ENCODE peak calls at places on chromosome 18, in ten cellular contexts. V, X, L, D, F, P, I, U, W and R are unnamed samples.

GRCh38 chr18:37175727-37176126 is 346.8 kb downstream of the KIAA1328 start:
- DNase-seq in V (no peak), X (no peak), L (no peak), D (no peak), F (no peak), P (no peak), I (no peak), U (no peak), W (no peak), R (no peak)

GRCh38 chr18:10164241-10165160 is 250.7 kb downstream of the VAPA start:
- DNase-seq in V (no peak), X (no peak), L (peak), D (no peak), F (no peak), P (no peak), I (no peak), U (no peak), W (no peak), R (no peak)

GRCh38 chr18:79683626-79684282 is 4.2 kb downstream of the CTDP1 start:
- DNase-seq in V (no peak), X (no peak), L (no peak), D (no peak), F (no peak), P (no peak), I (no peak), U (no peak), W (no peak), R (no peak)

GRCh38 chr18:32332708-32333107 is 138.0 kb downstream of the GAREM1 start:
- DNase-seq in V (no peak), X (no peak), L (no peak), D (no peak), F (no peak), P (no peak), I (no peak), U (no peak), W (no peak), R (no peak)

GRCh38 chr18:22525883-22526282 is 108.2 kb upstream of the CTAGE1 start:
- DNase-seq in V (no peak), X (no peak), L (no peak), D (no peak), F (no peak), P (no peak), I (no peak), U (no peak), W (no peak), R (no peak)

GRCh38 chr18:22840606-22841144 is 92.5 kb upstream of the RBBP8 start:
- DNase-seq in V (no peak), X (no peak), L (no peak), D (no peak), F (no peak), P (no peak), I (no peak), U (no peak), W (no peak), R (no peak)

GRCh38 chr18:6624271-6624670 is 105.2 kb upstream of the ARHGAP28 start:
- DNase-seq in V (no peak), X (no peak), L (no peak), D (no peak), F (peak), P (peak), I (no peak), U (peak), W (no peak), R (no peak)

GRCh38 chr18:77062518-77063003 is 70.0 kb downstream of the MBP start:
- DNase-seq in V (no peak), X (peak), L (no peak), D (no peak), F (no peak), P (no peak), I (peak), U (no peak), W (peak), R (no peak)

GRCh38 chr18:58195278-58195721 is 151.3 kb downstream of the NEDD4L start:
- DNase-seq in V (peak), X (peak), L (peak), D (peak), F (no peak), P (no peak), I (no peak), U (no peak), W (no peak), R (peak)

GRCh38 chr18:37537868-37538525 is 27.6 kb downstream of the CELF4 start:
- DNase-seq in V (peak), X (no peak), L (peak), D (no peak), F (no peak), P (peak), I (peak), U (peak), W (no peak), R (no peak)

GRCh38 chr18:26090130-26091046 is at the start of gene SS18:
- DNase-seq in V (peak), X (peak), L (peak), D (peak), F (peak), P (peak), I (peak), U (peak), W (peak), R (peak)

GRCh38 chr18:9513971-9514512 is 38.7 kb downstream of the RALBP1 start:
- DNase-seq in V (no peak), X (no peak), L (no peak), D (no peak), F (no peak), P (peak), I (peak), U (peak), W (no peak), R (no peak)

GRCh38 chr18:13194239-13194638 is 24.3 kb upstream of the LDLRAD4 start:
- DNase-seq in V (no peak), X (no peak), L (no peak), D (no peak), F (no peak), P (no peak), I (no peak), U (no peak), W (no peak), R (no peak)

GRCh38 chr18:46319793-46320192 is 215.6 kb downstream of the HAUS1 start:
- DNase-seq in V (no peak), X (no peak), L (no peak), D (no peak), F (no peak), P (no peak), I (no peak), U (no peak), W (no peak), R (no peak)